ENCODE peak calls at places on chromosomes 7 and 10, in ten cellular contexts. R is tibial nerve, L is HFFc6, W is Calu3, Y is uterus, E is neural crest cell, Z is fibroblast of lung, T is fibroblast of the aortic adventitia, V is lower leg skin, X is upper lobe of left lung. H is an unnamed sample.

GRCh38 chr10:131264110-131264788 is 47.3 kb downstream of the TCERG1L start:
- DNase-seq in R (no peak), L (no peak), W (no peak), Y (no peak), E (no peak), Z (no peak), T (no peak), V (no peak), X (no peak), H (no peak)

GRCh38 chr7:133434246-133434865 is 181.5 kb downstream of the EXOC4 start:
- DNase-seq in R (no peak), L (peak), W (no peak), Y (no peak), E (no peak), Z (peak), T (peak), V (no peak), X (no peak), H (no peak)

GRCh38 chr10:122273966-122274545 is 3.0 kb downstream of the BTBD16 start:
- DNase-seq in R (no peak), L (no peak), W (no peak), Y (no peak), E (no peak), Z (no peak), T (no peak), V (peak), X (peak), H (no peak)

GRCh38 chr7:131843862-131844261 is 287.4 kb upstream of the PODXL start:
- DNase-seq in R (no peak), L (no peak), W (peak), Y (no peak), E (no peak), Z (peak), T (peak), V (no peak), X (no peak), H (no peak)

GRCh38 chr7:148527717-148528168 is 62.8 kb upstream of the C7orf33 start:
- DNase-seq in R (peak), L (peak), W (peak), Y (peak), E (peak), Z (peak), T (peak), V (no peak), X (peak), H (peak)

GRCh38 chr7:70587739-70588138 is 544.2 kb upstream of the GALNT17 start:
- DNase-seq in R (no peak), L (no peak), W (no peak), Y (no peak), E (no peak), Z (no peak), T (no peak), V (no peak), X (no peak), H (no peak)

GRCh38 chr7:93747019-93747418 is 143.5 kb downstream of the TFPI2 start:
- DNase-seq in R (no peak), L (no peak), W (no peak), Y (no peak), E (no peak), Z (no peak), T (no peak), V (no peak), X (no peak), H (no peak)

GRCh38 chr7:99551329-99551728 is 585 bp downstream of the FAM200A start:
- DNase-seq in R (no peak), L (no peak), W (no peak), Y (no peak), E (no peak), Z (no peak), T (peak), V (no peak), X (no peak), H (no peak)

GRCh38 chr7:100547872-100548271 is 8.9 kb downstream of the AGFG2 start:
- DNase-seq in R (no peak), L (no peak), W (no peak), Y (no peak), E (no peak), Z (peak), T (peak), V (no peak), X (peak), H (no peak)

GRCh38 chr7:24871765-24872164 is 108.2 kb downstream of the OSBPL3 start:
- DNase-seq in R (no peak), L (no peak), W (no peak), Y (no peak), E (no peak), Z (no peak), T (no peak), V (no peak), X (no peak), H (no peak)

GRCh38 chr7:4214501-4215155 is 467.5 kb upstream of the FOXK1 start:
- DNase-seq in R (no peak), L (no peak), W (no peak), Y (no peak), E (no peak), Z (no peak), T (no peak), V (no peak), X (no peak), H (no peak)

GRCh38 chr10:112202561-112203241 is 19.1 kb upstream of the GPAM start:
- DNase-seq in R (no peak), L (peak), W (no peak), Y (no peak), E (no peak), Z (no peak), T (peak), V (no peak), X (no peak), H (no peak)

DNA sequence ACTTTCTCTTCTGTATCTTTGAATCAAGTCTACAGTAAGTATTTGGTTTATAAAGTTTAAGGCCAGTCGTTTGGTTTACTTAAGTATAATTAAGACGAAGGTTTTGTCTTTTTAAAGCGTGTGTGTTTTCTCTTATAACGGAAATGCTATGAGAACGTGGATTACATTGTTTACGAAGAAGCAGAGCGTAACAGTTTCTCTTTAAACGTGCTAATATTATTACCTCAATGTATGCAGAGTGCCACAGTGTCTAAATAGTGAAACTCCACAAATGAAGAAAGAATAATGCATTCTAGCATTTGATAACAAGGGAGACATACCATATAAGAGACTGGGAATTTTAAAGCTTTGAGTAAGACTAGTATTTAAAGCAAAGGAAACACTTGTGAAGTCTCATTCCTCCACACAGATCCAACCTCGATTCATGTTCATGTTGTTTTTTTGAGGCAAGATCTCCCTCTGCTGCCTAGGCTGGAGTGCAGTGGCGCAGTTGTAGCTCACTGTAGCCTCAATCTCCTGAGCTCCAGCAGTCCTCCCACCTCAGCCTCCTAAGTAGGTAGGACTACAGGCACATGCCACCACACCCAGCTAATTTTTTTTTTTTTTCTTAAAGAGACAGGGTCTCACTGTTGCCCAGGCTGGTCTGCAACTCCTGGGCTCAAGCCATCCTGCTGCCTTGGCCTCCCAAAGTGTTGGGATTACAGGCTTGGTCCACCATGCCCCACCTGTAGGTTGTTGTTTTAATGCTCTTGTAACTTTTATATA is 75.1 kb downstream of the ANKRD61 start:
- DNase-seq in R (peak), L (peak), W (peak), Y (no peak), E (no peak), Z (peak), T (peak), V (peak), X (peak), H (no peak)
- TF ChIP-seq CTCF in R (no peak), L (peak), W (no peak), Y (no peak), E (no peak), Z (peak), T (peak), V (no peak), X (peak), H (peak)

DNA sequence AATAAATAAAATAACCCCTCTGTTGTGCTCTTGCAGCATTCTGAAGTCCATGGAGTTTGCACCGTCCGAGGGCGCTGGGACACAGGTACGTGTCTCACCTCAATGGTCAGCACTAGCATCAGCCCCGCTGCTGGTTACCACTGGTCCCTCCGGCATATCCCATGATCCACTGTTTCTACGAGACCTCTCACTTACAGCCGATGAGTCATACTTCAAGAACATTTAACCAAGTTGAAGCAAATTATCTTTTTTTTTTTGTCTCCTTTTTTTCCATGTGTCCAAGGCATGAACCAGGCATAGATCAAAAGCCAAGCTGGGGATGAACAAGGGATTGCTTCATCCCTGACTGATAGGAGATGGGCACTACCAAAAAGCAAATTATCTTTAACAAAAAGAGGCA is 92.9 kb upstream of the SH2B2 start:
- DNase-seq in R (no peak), L (peak), W (no peak), Y (no peak), E (no peak), Z (peak), T (no peak), V (no peak), X (no peak), H (no peak)
- TF ChIP-seq CTCF in R (no peak), L (no peak), W (no peak), Y (no peak), E (no peak), Z (no peak), T (no peak), V (no peak), X (no peak), H (no peak)

GRCh38 chr7:103613655-103614642 is 167.9 kb upstream of the SLC26A5 start:
- DNase-seq in R (no peak), L (no peak), W (no peak), Y (no peak), E (no peak), Z (peak), T (peak), V (no peak), X (no peak), H (no peak)
- TF ChIP-seq CTCF in R (no peak), L (peak), W (no peak), Y (no peak), E (no peak), Z (peak), T (no peak), V (no peak), X (no peak), H (no peak)

GRCh38 chr10:48444266-48444665 is 137.8 kb downstream of the MAPK8 start:
- DNase-seq in R (no peak), L (peak), W (no peak), Y (no peak), E (no peak), Z (peak), T (peak), V (no peak), X (no peak), H (no peak)
- TF ChIP-seq CTCF in R (no peak), L (peak), W (no peak), Y (no peak), E (peak), Z (peak), T (no peak), V (no peak), X (no peak), H (peak)

DNA sequence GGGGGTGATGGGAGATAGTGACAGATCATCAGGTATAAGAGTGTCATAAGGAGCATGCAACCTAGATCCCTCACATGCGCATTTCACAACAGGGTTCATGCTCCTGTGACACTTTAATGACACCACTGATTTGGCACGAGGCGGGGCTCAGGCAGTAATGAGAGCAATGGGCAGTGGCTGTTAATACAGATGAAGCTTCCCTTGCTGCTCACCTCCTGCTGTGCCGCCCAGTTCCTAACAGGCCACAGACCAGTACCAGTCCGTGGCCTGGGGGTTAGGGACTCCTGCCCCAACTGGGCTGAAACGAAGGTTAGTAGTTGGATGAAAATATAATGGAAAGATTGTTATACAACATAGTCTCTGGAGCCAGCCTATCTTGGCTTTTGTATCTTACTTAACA is 201.6 kb upstream of the LRRN3 start:
- DNase-seq in R (no peak), L (no peak), W (no peak), Y (no peak), E (no peak), Z (no peak), T (no peak), V (no peak), X (no peak), H (no peak)
- TF ChIP-seq CTCF in R (no peak), L (no peak), W (no peak), Y (no peak), E (no peak), Z (no peak), T (no peak), V (no peak), X (no peak), H (no peak)

DNA sequence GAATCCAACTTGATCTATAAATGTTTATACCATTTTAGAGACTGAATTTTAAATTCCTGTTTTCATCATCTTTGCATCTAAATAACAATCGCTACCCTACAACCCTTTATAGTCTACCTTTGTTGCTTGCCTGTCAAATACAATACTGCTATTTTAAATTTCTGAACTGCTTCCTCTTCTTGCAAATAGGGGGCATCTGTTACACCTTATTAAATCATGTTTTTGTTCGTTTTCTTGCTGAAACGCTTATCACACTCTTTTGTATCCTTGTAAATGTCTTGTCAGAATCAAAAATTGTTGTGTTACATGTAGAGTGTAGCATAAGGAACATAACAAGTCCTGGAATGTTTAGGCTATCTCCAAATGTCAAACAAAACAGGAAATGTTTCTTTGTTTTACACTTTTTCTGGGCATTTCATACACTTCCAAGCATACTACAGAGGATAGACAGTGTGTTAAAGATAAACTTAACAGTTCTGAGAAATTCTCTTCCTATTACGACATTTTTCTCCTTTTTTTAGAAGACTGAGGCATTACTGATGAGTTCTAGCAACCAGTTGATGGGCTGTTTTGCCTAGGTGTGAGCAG is 281.3 kb downstream of the GPR158 start:
- DNase-seq in R (no peak), L (no peak), W (no peak), Y (no peak), E (no peak), Z (no peak), T (peak), V (no peak), X (no peak), H (no peak)
- TF ChIP-seq CTCF in R (no peak), L (no peak), W (no peak), Y (no peak), E (no peak), Z (no peak), T (peak), V (no peak), X (no peak), H (no peak)

DNA sequence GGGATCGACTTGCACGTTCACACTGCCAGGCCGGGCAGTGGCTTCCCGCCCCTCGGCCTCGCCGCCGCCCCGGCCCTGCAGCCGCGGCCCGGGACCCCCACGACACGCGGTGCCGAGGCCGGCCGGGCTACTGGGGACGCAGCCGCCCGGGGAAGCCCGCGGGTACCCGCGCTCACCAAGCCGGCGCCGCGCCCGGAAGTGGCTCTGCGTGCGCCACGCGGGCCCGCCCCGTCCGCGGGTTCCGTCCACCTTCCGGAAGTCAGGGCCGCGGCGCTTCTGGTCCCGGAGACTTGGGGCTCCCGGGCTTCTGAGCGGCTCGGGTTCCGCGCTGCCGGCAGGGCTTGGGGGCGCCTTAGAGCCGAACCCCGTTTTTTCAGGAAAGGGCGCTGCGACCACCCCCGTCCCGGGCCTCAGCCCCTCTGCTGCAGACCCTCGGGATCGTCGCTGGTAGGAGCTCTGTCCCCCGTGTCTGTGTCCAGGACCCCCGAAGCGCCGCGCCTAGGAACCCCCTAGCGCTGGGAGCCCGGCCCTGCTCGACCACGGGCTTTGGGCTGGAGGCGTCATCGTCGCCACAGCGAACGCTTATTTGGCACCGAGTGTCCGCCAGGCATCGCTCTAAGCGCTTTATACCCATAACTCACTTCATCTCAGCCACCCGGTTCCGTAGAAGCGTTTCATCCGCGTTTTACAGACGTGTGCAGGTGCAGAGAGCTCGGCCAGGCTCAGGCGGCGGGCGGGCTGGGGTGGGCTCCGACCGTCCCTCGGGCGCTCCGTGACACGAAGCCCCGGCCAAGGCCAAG is at the start of gene PSMG3:
- DNase-seq in R (peak), L (peak), W (peak), Y (peak), E (peak), Z (peak), T (peak), V (peak), X (peak), H (peak)
- TF ChIP-seq CTCF in R (no peak), L (peak), W (peak), Y (peak), E (peak), Z (peak), T (peak), V (no peak), X (peak), H (peak)

DNA sequence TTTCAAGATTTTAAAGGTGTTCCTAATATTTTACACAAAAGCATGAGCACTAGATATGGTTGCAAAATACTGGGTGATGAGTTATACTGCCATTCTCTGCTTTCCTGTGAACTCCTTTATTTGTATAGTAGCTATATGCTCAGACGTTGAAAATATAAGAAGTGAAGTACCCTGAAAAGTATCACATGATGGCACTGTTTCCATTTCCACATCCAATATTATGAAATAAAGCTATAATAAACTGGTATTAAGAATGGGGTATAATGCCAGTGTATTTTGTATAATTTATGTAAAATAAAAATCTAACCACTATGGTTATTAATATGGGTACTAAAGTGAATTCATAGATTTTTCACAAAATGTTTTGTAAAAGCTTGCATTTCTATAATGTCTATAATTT is 79.6 kb upstream of the FOXP2 start:
- DNase-seq in R (no peak), L (no peak), W (no peak), Y (no peak), E (no peak), Z (peak), T (no peak), V (no peak), X (no peak), H (no peak)
- TF ChIP-seq CTCF in R (no peak), L (no peak), W (no peak), Y (no peak), E (no peak), Z (no peak), T (no peak), V (no peak), X (no peak), H (no peak)

H was measured in left ventricle myocardium inferior.